ENCODE peak calls at places on chromosomes 13 and 19, in six cellular contexts. One of them, this sample, is unnamed.

GRCh38 chr13:74413482-74413881 is 279.3 kb upstream of the KLF12 start:
- DNase-seq in astrocyte: no peak
- DNase-seq in IMR-90: no peak
- DNase-seq in AG04450: no peak
- DNase-seq in brain microvascular endothelial cell: no peak
- DNase-seq in A549: no peak
- DNase-seq in this sample: no peak

GRCh38 chr19:39845621-39846175 is 481 bp downstream of the FBL start:
- DNase-seq in astrocyte: no peak
- DNase-seq in IMR-90: no peak
- DNase-seq in AG04450: no peak
- DNase-seq in brain microvascular endothelial cell: no peak
- DNase-seq in A549: peak
- DNase-seq in this sample: no peak

GRCh38 chr19:536881-537404 is 5.4 kb downstream of the CDC34 start:
- DNase-seq in astrocyte: no peak
- DNase-seq in IMR-90: no peak
- DNase-seq in AG04450: no peak
- DNase-seq in brain microvascular endothelial cell: no peak
- DNase-seq in A549: no peak
- DNase-seq in this sample: peak

GRCh38 chr13:80177327-80177726 is 163.6 kb downstream of the SPRY2 start:
- DNase-seq in astrocyte: peak
- DNase-seq in IMR-90: no peak
- DNase-seq in AG04450: no peak
- DNase-seq in brain microvascular endothelial cell: no peak
- DNase-seq in A549: no peak
- DNase-seq in this sample: no peak

GRCh38 chr13:24627090-24627714 is 53.0 kb upstream of the ATP12A start:
- DNase-seq in astrocyte: no peak
- DNase-seq in IMR-90: no peak
- DNase-seq in AG04450: no peak
- DNase-seq in brain microvascular endothelial cell: no peak
- DNase-seq in A549: peak
- DNase-seq in this sample: peak

GRCh38 chr19:16386619-16387240 is 62.1 kb downstream of the KLF2 start:
- DNase-seq in astrocyte: peak
- DNase-seq in IMR-90: peak
- DNase-seq in AG04450: peak
- DNase-seq in brain microvascular endothelial cell: peak
- DNase-seq in A549: peak
- DNase-seq in this sample: no peak

GRCh38 chr13:110272227-110272626 is 34.7 kb downstream of the COL4A1 start:
- DNase-seq in astrocyte: no peak
- DNase-seq in IMR-90: no peak
- DNase-seq in AG04450: no peak
- DNase-seq in brain microvascular endothelial cell: no peak
- DNase-seq in A549: no peak
- DNase-seq in this sample: no peak

GRCh38 chr19:57566396-57567256 is 7.0 kb upstream of the ZNF550 start:
- DNase-seq in astrocyte: peak
- DNase-seq in IMR-90: peak
- DNase-seq in AG04450: no peak
- DNase-seq in brain microvascular endothelial cell: no peak
- DNase-seq in A549: no peak
- DNase-seq in this sample: no peak

GRCh38 chr19:8089664-8090601 is 37.4 kb downstream of the CCL25 start:
- DNase-seq in astrocyte: no peak
- DNase-seq in IMR-90: no peak
- DNase-seq in AG04450: no peak
- DNase-seq in brain microvascular endothelial cell: no peak
- DNase-seq in A549: no peak
- DNase-seq in this sample: no peak

GRCh38 chr19:55913643-55914268 is 18.4 kb downstream of the NLRP13 start:
- DNase-seq in astrocyte: no peak
- DNase-seq in IMR-90: no peak
- DNase-seq in AG04450: no peak
- DNase-seq in brain microvascular endothelial cell: no peak
- DNase-seq in A549: no peak
- DNase-seq in this sample: no peak

GRCh38 chr19:1810439-1811160 is 1.5 kb downstream of the ATP8B3 start:
- DNase-seq in astrocyte: no peak
- DNase-seq in IMR-90: no peak
- DNase-seq in AG04450: no peak
- DNase-seq in brain microvascular endothelial cell: no peak
- DNase-seq in A549: no peak
- DNase-seq in this sample: no peak

GRCh38 chr19:37699057-37699456 is 20.5 kb downstream of the ZNF607 start:
- DNase-seq in astrocyte: peak
- DNase-seq in IMR-90: peak
- DNase-seq in AG04450: no peak
- DNase-seq in brain microvascular endothelial cell: no peak
- DNase-seq in A549: no peak
- DNase-seq in this sample: no peak

GRCh38 chr13:28574617-28575142 is 79.8 kb upstream of the FLT1 start:
- DNase-seq in astrocyte: peak
- DNase-seq in IMR-90: peak
- DNase-seq in AG04450: peak
- DNase-seq in brain microvascular endothelial cell: peak
- DNase-seq in A549: peak
- DNase-seq in this sample: no peak

GRCh38 chr13:27006519-27007161 is 165.0 kb downstream of the USP12 start:
- DNase-seq in astrocyte: no peak
- DNase-seq in IMR-90: peak
- DNase-seq in AG04450: no peak
- DNase-seq in brain microvascular endothelial cell: peak
- DNase-seq in A549: no peak
- DNase-seq in this sample: peak

GRCh38 chr13:102392810-102393209 is 9.0 kb downstream of the FGF14 start:
- DNase-seq in astrocyte: no peak
- DNase-seq in IMR-90: no peak
- DNase-seq in AG04450: no peak
- DNase-seq in brain microvascular endothelial cell: no peak
- DNase-seq in A549: no peak
- DNase-seq in this sample: no peak

GRCh38 chr13:110107568-110108347 is 199.2 kb downstream of the COL4A1 start:
- DNase-seq in astrocyte: no peak
- DNase-seq in IMR-90: no peak
- DNase-seq in AG04450: no peak
- DNase-seq in brain microvascular endothelial cell: no peak
- DNase-seq in A549: no peak
- DNase-seq in this sample: no peak

GRCh38 chr13:99665716-99666115 is 164.4 kb downstream of the TM9SF2 start:
- DNase-seq in astrocyte: no peak
- DNase-seq in IMR-90: no peak
- DNase-seq in AG04450: no peak
- DNase-seq in brain microvascular endothelial cell: no peak
- DNase-seq in A549: no peak
- DNase-seq in this sample: no peak

GRCh38 chr19:49555600-49556411 is 24.6 kb downstream of the NOSIP start:
- DNase-seq in astrocyte: no peak
- DNase-seq in IMR-90: no peak
- DNase-seq in AG04450: no peak
- DNase-seq in brain microvascular endothelial cell: no peak
- DNase-seq in A549: peak
- DNase-seq in this sample: peak

GRCh38 chr13:74158028-74158427 is 23.8 kb upstream of the KLF12 start:
- DNase-seq in astrocyte: no peak
- DNase-seq in IMR-90: peak
- DNase-seq in AG04450: peak
- DNase-seq in brain microvascular endothelial cell: no peak
- DNase-seq in A549: no peak
- DNase-seq in this sample: no peak

GRCh38 chr13:21739771-21740170 is 68.9 kb downstream of the FGF9 start:
- DNase-seq in astrocyte: no peak
- DNase-seq in IMR-90: peak
- DNase-seq in AG04450: no peak
- DNase-seq in brain microvascular endothelial cell: no peak
- DNase-seq in A549: no peak
- DNase-seq in this sample: no peak

GRCh38 chr13:20185657-20186056 is 7.1 kb downstream of the GJB2 start:
- DNase-seq in astrocyte: no peak
- DNase-seq in IMR-90: no peak
- DNase-seq in AG04450: no peak
- DNase-seq in brain microvascular endothelial cell: no peak
- DNase-seq in A549: no peak
- DNase-seq in this sample: no peak

GRCh38 chr13:49690133-49690989 is 925 bp downstream of the EBPL start:
- DNase-seq in astrocyte: peak
- DNase-seq in IMR-90: peak
- DNase-seq in AG04450: peak
- DNase-seq in brain microvascular endothelial cell: peak
- DNase-seq in A549: peak
- DNase-seq in this sample: peak

GRCh38 chr13:49693877-49694276 is 2.6 kb upstream of the EBPL start:
- DNase-seq in astrocyte: no peak
- DNase-seq in IMR-90: no peak
- DNase-seq in AG04450: no peak
- DNase-seq in brain microvascular endothelial cell: no peak
- DNase-seq in A549: no peak
- DNase-seq in this sample: no peak

GRCh38 chr13:49694446-49694845 is 3.2 kb upstream of the EBPL start:
- DNase-seq in astrocyte: no peak
- DNase-seq in IMR-90: no peak
- DNase-seq in AG04450: no peak
- DNase-seq in brain microvascular endothelial cell: no peak
- DNase-seq in A549: no peak
- DNase-seq in this sample: no peak

GRCh38 chr13:49693191-49693733 is 2.0 kb upstream of the EBPL start:
- DNase-seq in astrocyte: no peak
- DNase-seq in IMR-90: peak
- DNase-seq in AG04450: no peak
- DNase-seq in brain microvascular endothelial cell: no peak
- DNase-seq in A549: no peak
- DNase-seq in this sample: no peak

GRCh38 chr13:49690990-49691886 is at the start of gene EBPL:
- DNase-seq in astrocyte: peak
- DNase-seq in IMR-90: peak
- DNase-seq in AG04450: peak
- DNase-seq in brain microvascular endothelial cell: peak
- DNase-seq in A549: peak
- DNase-seq in this sample: peak
- TF ChIP-seq CTCF in astrocyte: no peak
- TF ChIP-seq CTCF in IMR-90: no peak
- TF ChIP-seq CTCF in AG04450: no peak
- TF ChIP-seq CTCF in brain microvascular endothelial cell: no peak
- TF ChIP-seq CTCF in A549: no peak
- TF ChIP-seq CTCF in this sample: no peak

GRCh38 chr13:33199282-33199850 is 86.2 kb downstream of the STARD13 start:
- DNase-seq in astrocyte: no peak
- DNase-seq in IMR-90: no peak
- DNase-seq in AG04450: no peak
- DNase-seq in brain microvascular endothelial cell: no peak
- DNase-seq in A549: no peak
- DNase-seq in this sample: no peak

GRCh38 chr13:33195693-33196464 is 89.7 kb downstream of the STARD13 start:
- DNase-seq in astrocyte: no peak
- DNase-seq in IMR-90: no peak
- DNase-seq in AG04450: no peak
- DNase-seq in brain microvascular endothelial cell: no peak
- DNase-seq in A549: no peak
- DNase-seq in this sample: no peak

GRCh38 chr13:33194820-33195692 is 90.5 kb downstream of the STARD13 start:
- DNase-seq in astrocyte: peak
- DNase-seq in IMR-90: peak
- DNase-seq in AG04450: peak
- DNase-seq in brain microvascular endothelial cell: peak
- DNase-seq in A549: no peak
- DNase-seq in this sample: peak

GRCh38 chr13:33193428-33193974 is 92.1 kb downstream of the STARD13 start:
- DNase-seq in astrocyte: peak
- DNase-seq in IMR-90: no peak
- DNase-seq in AG04450: no peak
- DNase-seq in brain microvascular endothelial cell: no peak
- DNase-seq in A549: no peak
- DNase-seq in this sample: no peak

DNA sequence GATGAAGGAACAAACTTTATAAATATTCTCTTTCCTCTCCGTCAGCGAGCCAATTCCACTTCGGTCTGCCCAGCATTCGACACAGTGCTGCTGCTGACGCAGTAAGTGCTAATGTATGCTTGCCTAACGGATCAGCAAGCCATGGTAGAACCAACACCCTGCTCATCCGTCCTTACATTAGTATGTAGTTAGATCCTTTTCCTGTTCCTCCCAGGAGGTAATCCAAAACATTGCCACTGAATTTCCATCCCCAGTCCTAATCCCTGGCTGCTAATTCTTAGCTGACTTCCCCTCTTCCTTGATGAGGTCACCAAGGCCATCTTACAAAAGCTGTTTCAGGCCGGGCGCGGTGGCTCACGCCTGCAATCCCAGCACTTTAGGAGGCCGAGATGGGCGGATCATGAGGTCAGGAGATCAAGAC is 88.0 kb downstream of the STARD13 start:
- DNase-seq in astrocyte: no peak
- DNase-seq in IMR-90: no peak
- DNase-seq in AG04450: no peak
- DNase-seq in brain microvascular endothelial cell: no peak
- DNase-seq in A549: no peak
- DNase-seq in this sample: no peak
- H3K27ac ChIP-seq in astrocyte: no peak
- H3K27ac ChIP-seq in IMR-90: peak
- H3K27ac ChIP-seq in AG04450: no peak
- H3K27ac ChIP-seq in brain microvascular endothelial cell: peak
- H3K27ac ChIP-seq in A549: no peak
- H3K27ac ChIP-seq in this sample: no peak

DNA sequence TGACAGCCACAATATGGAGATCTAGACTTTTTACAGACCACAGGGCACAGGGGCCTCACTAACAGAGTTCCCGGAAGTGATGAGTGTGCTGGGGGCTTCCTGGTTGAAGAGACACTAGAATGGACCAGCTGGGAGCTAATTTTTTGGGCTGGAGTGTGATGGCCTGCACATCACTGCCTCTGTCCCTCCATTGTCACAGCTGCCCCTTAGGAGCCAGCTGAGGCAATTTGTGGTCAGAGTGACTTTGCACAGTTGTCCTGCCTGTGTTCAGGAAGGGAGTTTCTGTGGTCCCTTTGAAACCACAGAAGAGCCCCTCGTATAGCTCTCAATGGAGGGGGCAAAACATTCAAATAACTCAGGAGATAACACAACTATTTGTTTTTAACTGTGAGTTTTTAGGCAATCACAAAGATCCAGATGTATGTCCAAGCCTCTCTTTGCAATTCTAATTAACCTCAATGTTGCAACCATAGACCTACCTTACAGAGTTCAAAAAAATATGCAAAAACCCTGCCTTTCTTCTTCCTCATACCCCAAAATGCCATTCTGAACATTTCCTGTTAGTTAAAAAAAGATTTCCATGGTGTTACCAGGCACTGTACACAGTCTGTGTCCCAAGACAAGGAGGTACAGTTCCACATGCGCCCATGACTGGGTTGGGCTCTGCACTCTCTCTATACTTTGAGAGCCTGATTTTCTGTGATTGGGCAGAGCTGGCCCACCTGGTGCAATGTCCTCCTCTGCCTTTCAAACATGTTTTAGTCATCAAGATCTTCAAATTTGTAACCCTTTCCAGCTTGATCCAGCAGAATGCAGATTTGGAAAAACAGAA is 2.4 kb downstream of the ALOX5AP start:
- DNase-seq in astrocyte: no peak
- DNase-seq in IMR-90: no peak
- DNase-seq in AG04450: no peak
- DNase-seq in brain microvascular endothelial cell: no peak
- DNase-seq in A549: no peak
- DNase-seq in this sample: no peak
- H3K4me3 ChIP-seq in astrocyte: no peak
- H3K4me3 ChIP-seq in IMR-90: no peak
- H3K4me3 ChIP-seq in AG04450: no peak
- H3K4me3 ChIP-seq in brain microvascular endothelial cell: no peak
- H3K4me3 ChIP-seq in A549: no peak
- H3K4me3 ChIP-seq in this sample: no peak

GRCh38 chr19:17582613-17583012 is 27.2 kb downstream of the COLGALT1 start:
- DNase-seq in astrocyte: no peak
- DNase-seq in IMR-90: no peak
- DNase-seq in AG04450: no peak
- DNase-seq in brain microvascular endothelial cell: no peak
- DNase-seq in A549: no peak
- DNase-seq in this sample: no peak
- TF ChIP-seq CTCF in astrocyte: no peak
- TF ChIP-seq CTCF in IMR-90: no peak
- TF ChIP-seq CTCF in AG04450: no peak
- TF ChIP-seq CTCF in brain microvascular endothelial cell: no peak
- TF ChIP-seq CTCF in A549: no peak
- TF ChIP-seq CTCF in this sample: no peak